ENCODE peak calls at places on chromosomes 11 and 22, in ten cellular contexts. One of them, this sample, is unnamed.

GRCh38 chr11:68090706-68091105 is 30.5 kb downstream of the CHKA start:
- DNase-seq in epithelial cell of esophagus: peak; percentile 17
- DNase-seq in neuronal stem cell: no peak
- DNase-seq in mammary epithelial cell: no peak
- DNase-seq in transverse colon: peak; percentile 43
- DNase-seq in fibroblast of pulmonary artery: peak; percentile 23
- DNase-seq in MM.1S: no peak
- DNase-seq in foreskin fibroblast: no peak
- DNase-seq in cardiac fibroblast: peak; percentile 42
- DNase-seq in ascending aorta: no peak
- DNase-seq in this sample: no peak

GRCh38 chr22:20429254-20430100 is 8.1 kb downstream of the SCARF2 start:
- DNase-seq in epithelial cell of esophagus: no peak
- DNase-seq in transverse colon: peak; percentile 84
- DNase-seq in MM.1S: peak; percentile 74
- DNase-seq in foreskin fibroblast: no peak
- DNase-seq in ascending aorta: no peak
- DNase-seq in cardiac fibroblast: no peak
- DNase-seq in fibroblast of pulmonary artery: no peak
- DNase-seq in mammary epithelial cell: no peak
- DNase-seq in neuronal stem cell: peak; percentile 72
- DNase-seq in this sample: no peak

GRCh38 chr11:2440646-2441045 is 3.7 kb downstream of the TRPM5 start:
- DNase-seq in transverse colon: no peak
- DNase-seq in neuronal stem cell: no peak
- DNase-seq in MM.1S: no peak
- DNase-seq in epithelial cell of esophagus: no peak
- DNase-seq in cardiac fibroblast: no peak
- DNase-seq in mammary epithelial cell: no peak
- DNase-seq in ascending aorta: no peak
- DNase-seq in fibroblast of pulmonary artery: no peak
- DNase-seq in foreskin fibroblast: no peak
- DNase-seq in this sample: no peak

GRCh38 chr22:40322061-40322460 is 24.2 kb upstream of the ADSL start:
- DNase-seq in fibroblast of pulmonary artery: no peak
- DNase-seq in MM.1S: no peak
- DNase-seq in transverse colon: no peak
- DNase-seq in neuronal stem cell: no peak
- DNase-seq in foreskin fibroblast: no peak
- DNase-seq in ascending aorta: no peak
- DNase-seq in cardiac fibroblast: no peak
- DNase-seq in mammary epithelial cell: no peak
- DNase-seq in epithelial cell of esophagus: no peak
- DNase-seq in this sample: no peak

GRCh38 chr22:43317252-43317651 is 25.9 kb downstream of the SCUBE1 start:
- DNase-seq in epithelial cell of esophagus: no peak
- DNase-seq in transverse colon: no peak
- DNase-seq in cardiac fibroblast: no peak
- DNase-seq in neuronal stem cell: no peak
- DNase-seq in MM.1S: no peak
- DNase-seq in ascending aorta: no peak
- DNase-seq in fibroblast of pulmonary artery: no peak
- DNase-seq in foreskin fibroblast: no peak
- DNase-seq in mammary epithelial cell: no peak
- DNase-seq in this sample: no peak

GRCh38 chr11:69787457-69787856 is 12.3 kb upstream of the FGF4 start:
- DNase-seq in epithelial cell of esophagus: no peak
- DNase-seq in mammary epithelial cell: no peak
- DNase-seq in fibroblast of pulmonary artery: no peak
- DNase-seq in ascending aorta: no peak
- DNase-seq in cardiac fibroblast: no peak
- DNase-seq in MM.1S: no peak
- DNase-seq in transverse colon: no peak
- DNase-seq in neuronal stem cell: no peak
- DNase-seq in foreskin fibroblast: no peak
- DNase-seq in this sample: no peak

GRCh38 chr22:46586531-46587011 is 33.6 kb upstream of the GRAMD4 start:
- DNase-seq in fibroblast of pulmonary artery: no peak
- DNase-seq in MM.1S: no peak
- DNase-seq in ascending aorta: no peak
- DNase-seq in foreskin fibroblast: no peak
- DNase-seq in transverse colon: peak; percentile 68
- DNase-seq in mammary epithelial cell: no peak
- DNase-seq in cardiac fibroblast: no peak
- DNase-seq in epithelial cell of esophagus: no peak
- DNase-seq in neuronal stem cell: no peak
- DNase-seq in this sample: no peak

GRCh38 chr11:124672531-124673215 is 866 bp downstream of the SIAE start:
- DNase-seq in ascending aorta: no peak
- DNase-seq in foreskin fibroblast: no peak
- DNase-seq in mammary epithelial cell: no peak
- DNase-seq in transverse colon: no peak
- DNase-seq in cardiac fibroblast: no peak
- DNase-seq in fibroblast of pulmonary artery: no peak
- DNase-seq in MM.1S: no peak
- DNase-seq in neuronal stem cell: no peak
- DNase-seq in epithelial cell of esophagus: no peak
- DNase-seq in this sample: no peak

GRCh38 chr11:34890812-34891211 is 25.4 kb downstream of the APIP start:
- DNase-seq in foreskin fibroblast: peak; percentile 75
- DNase-seq in neuronal stem cell: no peak
- DNase-seq in cardiac fibroblast: peak; percentile 74
- DNase-seq in epithelial cell of esophagus: peak; percentile 62
- DNase-seq in transverse colon: no peak
- DNase-seq in fibroblast of pulmonary artery: peak; percentile 71
- DNase-seq in mammary epithelial cell: peak; percentile 21
- DNase-seq in MM.1S: peak; percentile 69
- DNase-seq in ascending aorta: no peak
- DNase-seq in this sample: no peak

GRCh38 chr22:16932577-16932976 is 75.4 kb downstream of the GAB4 start:
- DNase-seq in MM.1S: no peak
- DNase-seq in ascending aorta: no peak
- DNase-seq in mammary epithelial cell: peak; percentile 22
- DNase-seq in neuronal stem cell: no peak
- DNase-seq in epithelial cell of esophagus: no peak
- DNase-seq in fibroblast of pulmonary artery: no peak
- DNase-seq in foreskin fibroblast: peak; percentile 2
- DNase-seq in transverse colon: no peak
- DNase-seq in cardiac fibroblast: no peak
- DNase-seq in this sample: no peak

GRCh38 chr11:131637469-131638175 is 267.2 kb downstream of the NTM start:
- DNase-seq in neuronal stem cell: no peak
- DNase-seq in MM.1S: no peak
- DNase-seq in fibroblast of pulmonary artery: no peak
- DNase-seq in cardiac fibroblast: no peak
- DNase-seq in mammary epithelial cell: no peak
- DNase-seq in ascending aorta: no peak
- DNase-seq in foreskin fibroblast: no peak
- DNase-seq in epithelial cell of esophagus: no peak
- DNase-seq in transverse colon: no peak
- DNase-seq in this sample: no peak

GRCh38 chr22:46457502-46458488 is 79.6 kb downstream of the CELSR1 start:
- DNase-seq in neuronal stem cell: no peak
- DNase-seq in foreskin fibroblast: peak; percentile 52
- DNase-seq in MM.1S: no peak
- DNase-seq in cardiac fibroblast: peak; percentile 32
- DNase-seq in ascending aorta: no peak
- DNase-seq in fibroblast of pulmonary artery: peak; percentile 11
- DNase-seq in epithelial cell of esophagus: peak; percentile 90
- DNase-seq in mammary epithelial cell: peak; percentile 93
- DNase-seq in transverse colon: no peak
- DNase-seq in this sample: no peak

GRCh38 chr22:49197500-49197899 is 630.2 kb downstream of the BRD1 start:
- DNase-seq in MM.1S: no peak
- DNase-seq in neuronal stem cell: no peak
- DNase-seq in foreskin fibroblast: no peak
- DNase-seq in ascending aorta: peak; percentile 7
- DNase-seq in transverse colon: no peak
- DNase-seq in fibroblast of pulmonary artery: no peak
- DNase-seq in epithelial cell of esophagus: no peak
- DNase-seq in cardiac fibroblast: no peak
- DNase-seq in mammary epithelial cell: no peak
- DNase-seq in this sample: peak; percentile 45

GRCh38 chr11:130980463-130980862 is 64.2 kb upstream of the SNX19 start:
- DNase-seq in mammary epithelial cell: no peak
- DNase-seq in ascending aorta: no peak
- DNase-seq in fibroblast of pulmonary artery: no peak
- DNase-seq in transverse colon: no peak
- DNase-seq in neuronal stem cell: no peak
- DNase-seq in cardiac fibroblast: no peak
- DNase-seq in epithelial cell of esophagus: no peak
- DNase-seq in foreskin fibroblast: no peak
- DNase-seq in MM.1S: no peak
- DNase-seq in this sample: no peak

GRCh38 chr22:36406721-36407120 is 19.0 kb upstream of the MYH9 start:
- DNase-seq in foreskin fibroblast: no peak
- DNase-seq in mammary epithelial cell: no peak
- DNase-seq in ascending aorta: no peak
- DNase-seq in transverse colon: no peak
- DNase-seq in cardiac fibroblast: no peak
- DNase-seq in fibroblast of pulmonary artery: no peak
- DNase-seq in epithelial cell of esophagus: no peak
- DNase-seq in MM.1S: no peak
- DNase-seq in neuronal stem cell: no peak
- DNase-seq in this sample: no peak

GRCh38 chr11:117058761-117059233 is 39.4 kb downstream of the SIK3 start:
- DNase-seq in fibroblast of pulmonary artery: peak; percentile 82
- DNase-seq in cardiac fibroblast: peak; percentile 74
- DNase-seq in transverse colon: no peak
- DNase-seq in foreskin fibroblast: peak; percentile 90
- DNase-seq in mammary epithelial cell: no peak
- DNase-seq in epithelial cell of esophagus: no peak
- DNase-seq in ascending aorta: no peak
- DNase-seq in MM.1S: no peak
- DNase-seq in neuronal stem cell: peak; percentile 27
- DNase-seq in this sample: no peak

GRCh38 chr11:17544181-17544622 is at the start of gene USH1C:
- DNase-seq in foreskin fibroblast: peak; percentile 36
- DNase-seq in mammary epithelial cell: no peak
- DNase-seq in cardiac fibroblast: no peak
- DNase-seq in ascending aorta: no peak
- DNase-seq in transverse colon: peak; percentile 80
- DNase-seq in epithelial cell of esophagus: peak; percentile 11
- DNase-seq in MM.1S: no peak
- DNase-seq in neuronal stem cell: no peak
- DNase-seq in fibroblast of pulmonary artery: no peak
- DNase-seq in this sample: peak; percentile 48

GRCh38 chr11:107929611-107930200 is 1.5 kb downstream of the RAB39A start:
- DNase-seq in mammary epithelial cell: no peak
- DNase-seq in transverse colon: no peak
- DNase-seq in neuronal stem cell: no peak
- DNase-seq in foreskin fibroblast: no peak
- DNase-seq in MM.1S: no peak
- DNase-seq in fibroblast of pulmonary artery: no peak
- DNase-seq in ascending aorta: no peak
- DNase-seq in cardiac fibroblast: no peak
- DNase-seq in epithelial cell of esophagus: no peak
- DNase-seq in this sample: no peak
- H3K4me3 ChIP-seq in mammary epithelial cell: no peak overlapping the region
- H3K4me3 ChIP-seq in transverse colon: peak overlapping the region; percentile 21
- H3K4me3 ChIP-seq in neuronal stem cell: peak overlapping the region; percentile 87
- H3K4me3 ChIP-seq in foreskin fibroblast: no peak overlapping the region
- H3K4me3 ChIP-seq in MM.1S: no peak overlapping the region
- H3K4me3 ChIP-seq in fibroblast of pulmonary artery: no peak overlapping the region
- H3K4me3 ChIP-seq in ascending aorta: peak overlapping the region; percentile 38
- H3K4me3 ChIP-seq in cardiac fibroblast: no peak overlapping the region
- H3K4me3 ChIP-seq in epithelial cell of esophagus: no peak overlapping the region
- H3K4me3 ChIP-seq in this sample: no peak overlapping the region

GRCh38 chr11:66727282-66727882 is 1.6 kb downstream of the SPTBN2 start:
- DNase-seq in transverse colon: peak; percentile 34
- DNase-seq in MM.1S: peak; percentile 25
- DNase-seq in epithelial cell of esophagus: peak; percentile 36
- DNase-seq in mammary epithelial cell: peak; percentile 16
- DNase-seq in neuronal stem cell: no peak
- DNase-seq in fibroblast of pulmonary artery: peak; percentile 10
- DNase-seq in ascending aorta: no peak
- DNase-seq in cardiac fibroblast: no peak
- DNase-seq in foreskin fibroblast: peak; percentile 41
- DNase-seq in this sample: no peak
- H3K4me3 ChIP-seq in transverse colon: peak overlapping the region; percentile 45
- H3K4me3 ChIP-seq in MM.1S: peak overlapping the region; percentile 60
- H3K4me3 ChIP-seq in epithelial cell of esophagus: peak overlapping the region; percentile 62
- H3K4me3 ChIP-seq in mammary epithelial cell: peak overlapping the region; percentile 68
- H3K4me3 ChIP-seq in neuronal stem cell: peak overlapping the region; percentile 73
- H3K4me3 ChIP-seq in fibroblast of pulmonary artery: peak overlapping the region; percentile 42
- H3K4me3 ChIP-seq in ascending aorta: peak overlapping the region; percentile 54
- H3K4me3 ChIP-seq in cardiac fibroblast: peak overlapping the region; percentile 41
- H3K4me3 ChIP-seq in foreskin fibroblast: peak overlapping the region; percentile 35
- H3K4me3 ChIP-seq in this sample: peak overlapping the region; percentile 67

GRCh38 chr11:118622376-118623290 is 15.2 kb downstream of the PHLDB1 start:
- DNase-seq in ascending aorta: peak; percentile 88
- DNase-seq in transverse colon: no peak
- DNase-seq in foreskin fibroblast: peak; percentile 76
- DNase-seq in fibroblast of pulmonary artery: peak; percentile 66
- DNase-seq in epithelial cell of esophagus: peak; percentile 95
- DNase-seq in cardiac fibroblast: peak; percentile 76
- DNase-seq in mammary epithelial cell: peak; percentile 95
- DNase-seq in neuronal stem cell: no peak
- DNase-seq in MM.1S: no peak
- DNase-seq in this sample: peak; percentile 82

GRCh38 chr11:118623291-118623655 is 15.9 kb downstream of the PHLDB1 start:
- DNase-seq in MM.1S: no peak
- DNase-seq in transverse colon: no peak
- DNase-seq in foreskin fibroblast: peak; percentile 30
- DNase-seq in mammary epithelial cell: peak; percentile 95
- DNase-seq in neuronal stem cell: no peak
- DNase-seq in ascending aorta: no peak
- DNase-seq in cardiac fibroblast: peak; percentile 53
- DNase-seq in fibroblast of pulmonary artery: peak; percentile 53
- DNase-seq in epithelial cell of esophagus: peak; percentile 95
- DNase-seq in this sample: peak; percentile 71

GRCh38 chr11:118620529-118621070 is 13.2 kb downstream of the PHLDB1 start:
- DNase-seq in mammary epithelial cell: no peak
- DNase-seq in MM.1S: no peak
- DNase-seq in foreskin fibroblast: no peak
- DNase-seq in fibroblast of pulmonary artery: peak; percentile 48
- DNase-seq in ascending aorta: no peak
- DNase-seq in neuronal stem cell: no peak
- DNase-seq in epithelial cell of esophagus: no peak
- DNase-seq in cardiac fibroblast: peak; percentile 62
- DNase-seq in transverse colon: no peak
- DNase-seq in this sample: no peak

GRCh38 chr11:118621071-118621815 is 13.8 kb downstream of the PHLDB1 start:
- DNase-seq in MM.1S: no peak
- DNase-seq in foreskin fibroblast: peak; percentile 94
- DNase-seq in neuronal stem cell: no peak
- DNase-seq in ascending aorta: peak; percentile 95
- DNase-seq in mammary epithelial cell: peak; percentile 92
- DNase-seq in epithelial cell of esophagus: peak; percentile 84
- DNase-seq in transverse colon: peak; percentile 82
- DNase-seq in fibroblast of pulmonary artery: peak; percentile 90
- DNase-seq in cardiac fibroblast: peak; percentile 86
- DNase-seq in this sample: peak; percentile 87

GRCh38 chr11:118621898-118622375 is 14.5 kb downstream of the PHLDB1 start:
- DNase-seq in cardiac fibroblast: no peak
- DNase-seq in fibroblast of pulmonary artery: no peak
- DNase-seq in foreskin fibroblast: no peak
- DNase-seq in mammary epithelial cell: no peak
- DNase-seq in ascending aorta: no peak
- DNase-seq in epithelial cell of esophagus: no peak
- DNase-seq in neuronal stem cell: no peak
- DNase-seq in transverse colon: no peak
- DNase-seq in MM.1S: no peak
- DNase-seq in this sample: no peak
- H3K4me3 ChIP-seq in cardiac fibroblast: peak overlapping the region; percentile 64
- H3K4me3 ChIP-seq in fibroblast of pulmonary artery: peak overlapping the region; percentile 68
- H3K4me3 ChIP-seq in foreskin fibroblast: peak overlapping the region; percentile 56
- H3K4me3 ChIP-seq in mammary epithelial cell: peak overlapping the region; percentile 73
- H3K4me3 ChIP-seq in ascending aorta: peak overlapping the region; percentile 73
- H3K4me3 ChIP-seq in epithelial cell of esophagus: peak overlapping the region; percentile 72
- H3K4me3 ChIP-seq in neuronal stem cell: peak overlapping the region; percentile 80
- H3K4me3 ChIP-seq in transverse colon: peak overlapping the region; percentile 38
- H3K4me3 ChIP-seq in MM.1S: no peak overlapping the region
- H3K4me3 ChIP-seq in this sample: peak overlapping the region; percentile 80

GRCh38 chr11:71930556-71931244 is 1.9 kb downstream of the RNF121 start:
- DNase-seq in fibroblast of pulmonary artery: no peak
- DNase-seq in epithelial cell of esophagus: no peak
- DNase-seq in neuronal stem cell: no peak
- DNase-seq in transverse colon: no peak
- DNase-seq in ascending aorta: no peak
- DNase-seq in mammary epithelial cell: no peak
- DNase-seq in cardiac fibroblast: peak; percentile 74
- DNase-seq in MM.1S: no peak
- DNase-seq in foreskin fibroblast: no peak
- DNase-seq in this sample: no peak
- H3K4me3 ChIP-seq in fibroblast of pulmonary artery: no peak overlapping the region
- H3K4me3 ChIP-seq in epithelial cell of esophagus: no peak overlapping the region
- H3K4me3 ChIP-seq in neuronal stem cell: peak overlapping the region; percentile 71
- H3K4me3 ChIP-seq in transverse colon: no peak overlapping the region
- H3K4me3 ChIP-seq in ascending aorta: no peak overlapping the region
- H3K4me3 ChIP-seq in mammary epithelial cell: no peak overlapping the region
- H3K4me3 ChIP-seq in cardiac fibroblast: no peak overlapping the region
- H3K4me3 ChIP-seq in MM.1S: no peak overlapping the region
- H3K4me3 ChIP-seq in foreskin fibroblast: no peak overlapping the region
- H3K4me3 ChIP-seq in this sample: peak overlapping the region; percentile 94